ENCODE peak calls at places on chromosome 1, in ten cellular contexts. X is HAP-1; V is smooth muscle cell of the brain vasculature; J is effector memory CD4-positive, alpha-beta T cell; N is GM12865; Y is stimulated activated naive CD4-positive, alpha-beta T cell; D is AML-193; G is hypothalamus; K is kidney tubule cell; I is aorta. W is an unnamed sample.

GRCh38 chr1:171172471-171172870 is 12.6 kb upstream of the FMO2 start:
- DNase-seq in X (no peak), V (no peak), J (no peak), N (no peak), Y (no peak), D (no peak), G (no peak), K (no peak), I (no peak), W (no peak)

GRCh38 chr1:181919729-181919991 is 141.9 kb downstream of the ZNF648 start:
- DNase-seq in X (no peak), V (no peak), J (no peak), N (no peak), Y (no peak), D (no peak), G (no peak), K (no peak), I (no peak), W (no peak)

GRCh38 chr1:187621961-187622360 is 793.2 kb downstream of the PLA2G4A start:
- DNase-seq in X (no peak), V (no peak), J (no peak), N (peak), Y (no peak), D (no peak), G (no peak), K (no peak), I (no peak), W (no peak)

GRCh38 chr1:17232759-17233661 is 15.9 kb upstream of the PADI3 start:
- DNase-seq in X (no peak), V (no peak), J (no peak), N (no peak), Y (no peak), D (no peak), G (no peak), K (peak), I (no peak), W (no peak)

GRCh38 chr1:58290685-58291372 is 255.7 kb downstream of the OMA1 start:
- DNase-seq in X (peak), V (peak), J (no peak), N (peak), Y (no peak), D (no peak), G (no peak), K (peak), I (no peak), W (no peak)

GRCh38 chr1:199178646-199179045 is 539.8 kb downstream of the PTPRC start:
- DNase-seq in X (no peak), V (no peak), J (no peak), N (no peak), Y (no peak), D (no peak), G (no peak), K (no peak), I (no peak), W (no peak)

GRCh38 chr1:29685387-29685786 is 449.1 kb downstream of the PTPRU start:
- DNase-seq in X (no peak), V (no peak), J (no peak), N (no peak), Y (no peak), D (no peak), G (no peak), K (peak), I (no peak), W (no peak)

GRCh38 chr1:97581614-97582051 is 339.2 kb downstream of the DPYD start:
- DNase-seq in X (no peak), V (no peak), J (no peak), N (no peak), Y (no peak), D (no peak), G (no peak), K (peak), I (no peak), W (no peak)

GRCh38 chr1:78061825-78062523 is 16.2 kb downstream of the GIPC2 start:
- DNase-seq in X (no peak), V (peak), J (no peak), N (no peak), Y (no peak), D (no peak), G (no peak), K (peak), I (no peak), W (no peak)

GRCh38 chr1:239126881-239127280 is 259.5 kb upstream of the CHRM3 start:
- DNase-seq in X (peak), V (no peak), J (no peak), N (no peak), Y (no peak), D (no peak), G (no peak), K (no peak), I (no peak), W (no peak)

GRCh38 chr1:17377325-17377953 is 5.4 kb downstream of the PADI6 start:
- DNase-seq in X (no peak), V (no peak), J (no peak), N (no peak), Y (no peak), D (no peak), G (no peak), K (peak), I (no peak), W (no peak)

GRCh38 chr1:32701951-32702598 is 495 bp downstream of the SYNC start:
- DNase-seq in X (peak), V (no peak), J (no peak), N (no peak), Y (no peak), D (no peak), G (no peak), K (peak), I (peak), W (no peak)

GRCh38 chr1:95620076-95620475 is 386.1 kb downstream of the RWDD3 start:
- DNase-seq in X (no peak), V (no peak), J (no peak), N (no peak), Y (no peak), D (no peak), G (no peak), K (no peak), I (no peak), W (no peak)

GRCh38 chr1:227901906-227902640 is 45.7 kb downstream of the WNT9A start:
- DNase-seq in X (peak), V (no peak), J (no peak), N (no peak), Y (no peak), D (no peak), G (no peak), K (peak), I (peak), W (no peak)

GRCh38 chr1:81799939-81800740 is 594 bp upstream of the ADGRL2 start:
- DNase-seq in X (peak), V (no peak), J (no peak), N (no peak), Y (no peak), D (no peak), G (no peak), K (peak), I (peak), W (no peak)

GRCh38 chr1:77188770-77189169 is 30.5 kb downstream of the PIGK start:
- DNase-seq in X (no peak), V (no peak), J (no peak), N (no peak), Y (no peak), D (no peak), G (no peak), K (no peak), I (no peak), W (peak)

GRCh38 chr1:66395202-66396061 is 138.5 kb upstream of the SGIP1 start:
- DNase-seq in X (no peak), V (no peak), J (no peak), N (peak), Y (no peak), D (peak), G (no peak), K (no peak), I (no peak), W (no peak)

GRCh38 chr1:150021191-150021688 is 10.7 kb upstream of the OTUD7B start:
- DNase-seq in X (no peak), V (no peak), J (no peak), N (no peak), Y (no peak), D (no peak), G (no peak), K (peak), I (no peak), W (no peak)

GRCh38 chr1:1890506-1891348 is at the start of gene GNB1:
- DNase-seq in X (peak), V (peak), J (peak), N (peak), Y (peak), D (peak), G (peak), K (peak), I (peak), W (peak)

GRCh38 chr1:220370041-220370700 is 97.9 kb upstream of the RAB3GAP2 start:
- DNase-seq in X (no peak), V (peak), J (no peak), N (no peak), Y (no peak), D (no peak), G (no peak), K (peak), I (no peak), W (no peak)

GRCh38 chr1:34879230-34879629 is 19.7 kb upstream of the SMIM12 start:
- DNase-seq in X (no peak), V (no peak), J (no peak), N (no peak), Y (no peak), D (no peak), G (no peak), K (no peak), I (no peak), W (no peak)

GRCh38 chr1:204989266-204990058 is 53.5 kb upstream of the CNTN2 start:
- DNase-seq in X (peak), V (peak), J (peak), N (peak), Y (peak), D (peak), G (peak), K (peak), I (no peak), W (peak)

GRCh38 chr1:41751804-41752513 is 166.8 kb downstream of the HIVEP3 start:
- DNase-seq in X (no peak), V (peak), J (no peak), N (peak), Y (no peak), D (peak), G (no peak), K (peak), I (peak), W (peak)

GRCh38 chr1:109617291-109617801 is 2.1 kb downstream of the GNAT2 start:
- DNase-seq in X (no peak), V (peak), J (no peak), N (no peak), Y (no peak), D (peak), G (no peak), K (peak), I (no peak), W (peak)

GRCh38 chr1:209155556-209155955 is 428.0 kb upstream of the CAMK1G start:
- DNase-seq in X (no peak), V (no peak), J (no peak), N (no peak), Y (no peak), D (no peak), G (no peak), K (peak), I (no peak), W (no peak)

GRCh38 chr1:203557958-203558760 is 64.2 kb downstream of the OPTC start:
- DNase-seq in X (no peak), V (no peak), J (no peak), N (no peak), Y (no peak), D (no peak), G (no peak), K (peak), I (peak), W (no peak)

GRCh38 chr1:14887936-14888335 is 265.6 kb upstream of the TMEM51 start:
- DNase-seq in X (no peak), V (no peak), J (no peak), N (no peak), Y (no peak), D (no peak), G (no peak), K (no peak), I (no peak), W (no peak)

GRCh38 chr1:110548381-110548780 is 29.4 kb upstream of the KCNA10 start:
- DNase-seq in X (peak), V (no peak), J (no peak), N (peak), Y (no peak), D (no peak), G (no peak), K (peak), I (no peak), W (peak)

GRCh38 chr1:41663671-41664400 is 179.4 kb upstream of the EDN2 start:
- DNase-seq in X (no peak), V (no peak), J (no peak), N (no peak), Y (no peak), D (no peak), G (no peak), K (no peak), I (no peak), W (no peak)

GRCh38 chr1:109914587-109915240 is 4.1 kb downstream of the CSF1 start:
- DNase-seq in X (no peak), V (peak), J (no peak), N (no peak), Y (no peak), D (no peak), G (no peak), K (no peak), I (no peak), W (no peak)

GRCh38 chr1:161531986-161532875 is 7.9 kb downstream of the HSPA6 start:
- DNase-seq in X (no peak), V (no peak), J (no peak), N (no peak), Y (no peak), D (no peak), G (no peak), K (no peak), I (no peak), W (no peak)

GRCh38 chr1:185795181-185795580 is 61.0 kb downstream of the HMCN1 start:
- DNase-seq in X (no peak), V (no peak), J (no peak), N (no peak), Y (no peak), D (no peak), G (no peak), K (no peak), I (no peak), W (no peak)

GRCh38 chr1:16124377-16125087 is 31.3 kb downstream of the EPHA2 start:
- DNase-seq in X (no peak), V (no peak), J (no peak), N (no peak), Y (no peak), D (no peak), G (no peak), K (no peak), I (peak), W (no peak)

GRCh38 chr1:165650981-165651625 is 20.1 kb downstream of the MGST3 start:
- DNase-seq in X (no peak), V (no peak), J (no peak), N (no peak), Y (no peak), D (no peak), G (no peak), K (no peak), I (no peak), W (no peak)

GRCh38 chr1:1122981-1123480 is 7.1 kb upstream of the C1orf159 start:
- DNase-seq in X (peak), V (no peak), J (no peak), N (no peak), Y (no peak), D (no peak), G (no peak), K (no peak), I (no peak), W (no peak)

GRCh38 chr1:50603274-50604271 is 180.3 kb upstream of the DMRTA2 start:
- DNase-seq in X (no peak), V (no peak), J (no peak), N (peak), Y (no peak), D (no peak), G (no peak), K (peak), I (no peak), W (no peak)

GRCh38 chr1:7218210-7218832 is 433.1 kb downstream of the CAMTA1 start:
- DNase-seq in X (peak), V (peak), J (peak), N (peak), Y (no peak), D (peak), G (no peak), K (peak), I (no peak), W (peak)

GRCh38 chr1:116288201-116288598 is 84.8 kb upstream of the ATP1A1 start:
- DNase-seq in X (no peak), V (no peak), J (no peak), N (peak), Y (no peak), D (no peak), G (no peak), K (no peak), I (no peak), W (peak)

GRCh38 chr1:77825356-77825709 is 45.9 kb downstream of the MIGA1 start:
- DNase-seq in X (no peak), V (peak), J (no peak), N (peak), Y (no peak), D (peak), G (no peak), K (peak), I (no peak), W (peak)